ENCODE peak calls at places on chromosomes 12 and 14, in five cellular contexts. X is amniotic stem cell, B is ELF-1, F is M059J, P is cardiac muscle cell. A is an unnamed sample.

GRCh38 chr12:11576104-11576503 is 73.4 kb upstream of the ETV6 start:
- DNase-seq in X (no peak), B (no peak), F (peak), P (peak), A (no peak)

GRCh38 chr14:103686831-103687485 is 28.3 kb downstream of the XRCC3 start:
- DNase-seq in X (no peak), B (no peak), F (no peak), P (peak), A (no peak)

GRCh38 chr12:85633491-85633890 is 202.7 kb downstream of the RASSF9 start:
- DNase-seq in X (no peak), B (no peak), F (peak), P (no peak), A (no peak)

GRCh38 chr14:91237219-91237618 is 7.3 kb downstream of the GPR68 start:
- DNase-seq in X (no peak), B (no peak), F (peak), P (peak), A (no peak)

GRCh38 chr12:66885115-66885875 is 206.4 kb upstream of the GRIP1 start:
- DNase-seq in X (no peak), B (no peak), F (no peak), P (no peak), A (no peak)

GRCh38 chr12:45742590-45742989 is 13.1 kb downstream of the ARID2 start:
- DNase-seq in X (no peak), B (no peak), F (no peak), P (no peak), A (no peak)

GRCh38 chr14:94176808-94177207 is 2.7 kb downstream of the PPP4R4 start:
- DNase-seq in X (no peak), B (no peak), F (no peak), P (no peak), A (no peak)

GRCh38 chr12:53258541-53259539 is 9.3 kb upstream of the ESPL1 start:
- DNase-seq in X (no peak), B (no peak), F (no peak), P (no peak), A (no peak)

GRCh38 chr14:55562135-55562534 is 17.9 kb upstream of the KTN1 start:
- DNase-seq in X (no peak), B (no peak), F (no peak), P (no peak), A (no peak)

GRCh38 chr12:110913119-110914056 is 7.0 kb downstream of the MYL2 start:
- DNase-seq in X (no peak), B (no peak), F (no peak), P (no peak), A (no peak)

GRCh38 chr14:92687681-92688433 is 60.6 kb downstream of the LGMN start:
- DNase-seq in X (no peak), B (peak), F (peak), P (peak), A (no peak)

GRCh38 chr12:111363578-111363977 is 5.3 kb downstream of the PHETA1 start:
- DNase-seq in X (no peak), B (no peak), F (peak), P (peak), A (no peak)

GRCh38 chr14:21041676-21042433 is at the start of gene RNASE7:
- DNase-seq in X (no peak), B (no peak), F (peak), P (no peak), A (no peak)

GRCh38 chr12:12381982-12382381 is 25.1 kb downstream of the BORCS5 start:
- DNase-seq in X (no peak), B (no peak), F (no peak), P (no peak), A (no peak)

GRCh38 chr14:74698894-74699293 is 14.0 kb downstream of the AREL1 start:
- DNase-seq in X (no peak), B (no peak), F (no peak), P (no peak), A (no peak)

GRCh38 chr14:62691613-62692489 is 353.4 kb downstream of the KCNH5 start:
- DNase-seq in X (peak), B (no peak), F (peak), P (peak), A (no peak)

A was measured in testis.